ENCODE peak calls at places on chromosomes 5 and 9, in four cellular contexts. T, Z, Y and B are unnamed samples.

GRCh38 chr5:168578506-168579205 is 512 bp downstream of the PANK3 start:
- DNase-seq in T (no peak), Z (no peak), Y (peak), B (no peak)

GRCh38 chr9:7289773-7290172 is 509.8 kb downstream of the DMAC1 start:
- DNase-seq in T (no peak), Z (no peak), Y (no peak), B (no peak)

GRCh38 chr5:38830521-38831051 is 15.2 kb upstream of the OSMR start:
- DNase-seq in T (no peak), Z (no peak), Y (no peak), B (no peak)

GRCh38 chr9:136901516-136902258 is 15.4 kb downstream of the TRAF2 start:
- DNase-seq in T (peak), Z (no peak), Y (no peak), B (peak)

GRCh38 chr9:35718726-35719511 is 13.1 kb downstream of the TLN1 start:
- DNase-seq in T (no peak), Z (no peak), Y (no peak), B (no peak)

GRCh38 chr9:126154869-126155268 is 171.8 kb upstream of the MVB12B start:
- DNase-seq in T (no peak), Z (no peak), Y (no peak), B (no peak)

GRCh38 chr9:127567119-127567897 is 44.8 kb upstream of the STXBP1 start:
- DNase-seq in T (no peak), Z (no peak), Y (peak), B (no peak)

GRCh38 chr5:64929833-64930232 is 161.1 kb downstream of the CWC27 start:
- DNase-seq in T (no peak), Z (no peak), Y (no peak), B (no peak)

GRCh38 chr5:119339344-119339743 is 16.5 kb upstream of the TNFAIP8 start:
- DNase-seq in T (no peak), Z (no peak), Y (no peak), B (no peak)

GRCh38 chr5:101505891-101506570 is 602.9 kb upstream of the ST8SIA4 start:
- DNase-seq in T (no peak), Z (no peak), Y (no peak), B (no peak)

GRCh38 chr5:91042225-91042624 is 340.9 kb downstream of the ARRDC3 start:
- DNase-seq in T (no peak), Z (no peak), Y (no peak), B (no peak)

GRCh38 chr5:151628112-151628823 is 37.1 kb upstream of the FAT2 start:
- DNase-seq in T (no peak), Z (no peak), Y (no peak), B (no peak)

DNA sequence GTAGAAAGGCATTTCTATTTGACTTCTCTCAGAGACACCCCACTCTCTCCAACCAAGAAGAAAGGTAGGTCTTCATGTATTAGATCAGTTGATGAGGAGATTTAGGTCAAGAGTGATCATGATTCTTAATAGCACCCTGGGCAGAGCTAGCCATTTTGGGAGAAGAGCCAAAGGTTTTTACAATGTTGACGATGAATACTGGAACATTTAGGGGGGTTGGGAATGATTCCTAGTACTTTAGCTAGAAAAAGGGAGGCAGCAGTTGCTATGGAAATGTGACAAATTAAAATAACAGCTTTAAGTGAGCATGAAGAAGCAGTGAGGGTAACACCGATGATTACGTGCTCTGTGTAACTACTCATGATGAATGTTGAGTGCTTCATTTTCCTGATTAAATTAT is 9.5 kb upstream of the RPS23 start:
- DNase-seq in T (no peak), Z (no peak), Y (no peak), B (no peak)
- TF ChIP-seq POLR2AphosphoS5 in T (no peak), Z (no peak), Y (no peak), B (no peak)

GRCh38 chr9:1173986-1174385 is 123.8 kb downstream of the DMRT2 start:
- DNase-seq in T (no peak), Z (no peak), Y (no peak), B (no peak)

GRCh38 chr9:1171541-1171940 is 121.4 kb downstream of the DMRT2 start:
- DNase-seq in T (no peak), Z (no peak), Y (no peak), B (no peak)

GRCh38 chr9:1170918-1171317 is 120.8 kb downstream of the DMRT2 start:
- DNase-seq in T (no peak), Z (no peak), Y (no peak), B (no peak)

DNA sequence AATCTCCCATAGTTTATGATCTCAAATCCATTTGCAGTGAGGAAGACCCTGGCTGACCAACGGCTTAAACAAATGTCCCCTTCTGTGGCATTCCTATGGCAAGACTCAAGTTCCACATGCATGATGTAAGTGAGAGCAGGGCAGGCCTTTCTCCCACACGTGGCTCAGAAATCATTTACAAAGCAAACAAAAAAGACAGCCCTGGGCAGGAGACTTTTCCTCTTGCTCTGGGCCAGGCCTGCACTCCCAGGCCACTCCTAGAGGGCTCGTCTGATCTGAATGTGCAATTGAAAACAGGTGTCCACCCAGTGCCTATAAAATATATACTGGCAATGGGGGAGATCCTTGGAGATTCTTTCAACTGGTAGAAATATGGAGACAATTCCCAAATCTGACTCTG is 123.1 kb downstream of the DMRT2 start:
- DNase-seq in T (no peak), Z (no peak), Y (no peak), B (no peak)
- TF ChIP-seq SPI1 in T (no peak), Z (no peak), Y (no peak), B (no peak)

GRCh38 chr9:129812385-129812784 is 9.4 kb downstream of the TOR1B start:
- DNase-seq in T (no peak), Z (no peak), Y (no peak), B (no peak)

GRCh38 chr9:129811967-129812363 is 9.0 kb downstream of the TOR1B start:
- DNase-seq in T (no peak), Z (no peak), Y (no peak), B (no peak)

GRCh38 chr9:129814432-129815223 is 9.3 kb downstream of the TOR1A start:
- DNase-seq in T (no peak), Z (no peak), Y (no peak), B (no peak)

GRCh38 chr9:129815278-129815677 is 8.7 kb downstream of the TOR1A start:
- DNase-seq in T (no peak), Z (no peak), Y (no peak), B (no peak)

GRCh38 chr9:129813661-129814060 is 10.3 kb downstream of the TOR1A start:
- DNase-seq in T (no peak), Z (no peak), Y (no peak), B (no peak)
- TF ChIP-seq POLR2AphosphoS5 in T (no peak), Z (no peak), Y (no peak), B (no peak)

GRCh38 chr9:96663506-96664120 is 8.5 kb upstream of the PRXL2C start:
- DNase-seq in T (no peak), Z (no peak), Y (no peak), B (no peak)
- TF ChIP-seq SPI1 in T (no peak), Z (no peak), Y (no peak), B (no peak)

GRCh38 chr9:121354141-121354540 is 15.9 kb downstream of the STOM start:
- DNase-seq in T (no peak), Z (no peak), Y (no peak), B (no peak)

GRCh38 chr9:121353246-121353975 is 16.6 kb downstream of the STOM start:
- DNase-seq in T (peak), Z (no peak), Y (no peak), B (no peak)

GRCh38 chr9:121348321-121348720 is 21.7 kb downstream of the STOM start:
- DNase-seq in T (no peak), Z (no peak), Y (no peak), B (no peak)

GRCh38 chr9:121349009-121349408 is 21.0 kb downstream of the STOM start:
- DNase-seq in T (no peak), Z (no peak), Y (no peak), B (no peak)

GRCh38 chr9:121350993-121351561 is 19.0 kb downstream of the STOM start:
- DNase-seq in T (no peak), Z (no peak), Y (peak), B (no peak)
- TF ChIP-seq POLR2AphosphoS5 in T (no peak), Z (no peak), Y (peak), B (no peak)

GRCh38 chr5:78287833-78288232 is 6.7 kb downstream of the AP3B1 start:
- DNase-seq in T (no peak), Z (no peak), Y (no peak), B (no peak)
- TF ChIP-seq SPI1 in T (no peak), Z (no peak), Y (no peak), B (no peak)

GRCh38 chr5:143542798-143543144 is 139.3 kb upstream of the NR3C1 start:
- DNase-seq in T (no peak), Z (no peak), Y (no peak), B (no peak)

GRCh38 chr5:143536364-143536763 is 132.9 kb upstream of the NR3C1 start:
- DNase-seq in T (no peak), Z (no peak), Y (no peak), B (no peak)

GRCh38 chr5:143541943-143542797 is 138.7 kb upstream of the NR3C1 start:
- DNase-seq in T (no peak), Z (no peak), Y (no peak), B (no peak)

GRCh38 chr5:143537056-143537455 is 133.6 kb upstream of the NR3C1 start:
- DNase-seq in T (no peak), Z (no peak), Y (no peak), B (no peak)

DNA sequence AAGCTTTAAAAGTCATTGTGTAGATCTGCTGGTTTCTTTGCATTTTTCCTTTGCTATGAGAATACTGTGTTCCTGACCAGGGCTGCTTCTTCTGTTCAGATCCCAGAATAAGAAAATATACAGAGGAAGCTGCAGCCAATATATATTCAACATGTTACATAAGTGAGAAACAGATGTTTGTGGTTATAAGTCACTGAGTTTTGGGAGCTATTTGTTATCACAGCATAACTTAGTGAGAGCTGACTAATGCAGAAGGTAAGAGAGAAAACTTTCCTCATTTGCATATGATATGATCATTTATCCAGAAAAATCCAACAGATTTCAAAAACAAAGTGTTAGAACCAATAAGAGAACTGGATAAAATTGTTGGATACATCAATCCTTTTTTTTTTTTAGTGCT is 136.3 kb upstream of the NR3C1 start:
- DNase-seq in T (no peak), Z (peak), Y (no peak), B (no peak)
- TF ChIP-seq POLR2AphosphoS5 in T (no peak), Z (no peak), Y (no peak), B (no peak)

DNA sequence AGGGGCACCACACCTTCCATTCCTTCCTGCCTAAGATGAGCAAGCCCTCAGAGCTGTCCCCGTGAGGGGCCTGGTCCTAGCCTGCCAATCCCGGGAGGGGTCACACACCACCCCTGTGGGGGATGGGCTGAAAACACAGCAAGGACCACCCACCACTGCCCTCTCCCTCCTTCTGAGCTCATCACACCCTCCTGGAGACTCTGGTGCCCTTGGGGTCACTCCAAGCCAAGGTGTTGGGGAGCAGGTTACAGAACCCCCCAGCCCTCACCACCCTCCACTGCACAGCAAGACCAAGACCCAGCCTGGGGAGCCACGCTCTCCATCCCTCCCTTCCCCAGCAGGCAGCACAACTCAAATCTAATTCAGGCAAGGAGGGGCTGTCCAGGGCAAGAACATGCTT is 60.5 kb upstream of the PPP1R26 start:
- DNase-seq in T (no peak), Z (no peak), Y (no peak), B (no peak)
- TF ChIP-seq SPI1 in T (no peak), Z (no peak), Y (no peak), B (no peak)

GRCh38 chr5:154276236-154276792 is 85.8 kb downstream of the GALNT10 start:
- DNase-seq in T (no peak), Z (no peak), Y (no peak), B (no peak)

GRCh38 chr5:154278172-154278571 is 87.6 kb downstream of the GALNT10 start:
- DNase-seq in T (no peak), Z (no peak), Y (no peak), B (no peak)

GRCh38 chr5:154278908-154279307 is 88.4 kb downstream of the GALNT10 start:
- DNase-seq in T (peak), Z (no peak), Y (no peak), B (no peak)

GRCh38 chr5:154277499-154277898 is 87.0 kb downstream of the GALNT10 start:
- DNase-seq in T (no peak), Z (no peak), Y (no peak), B (no peak)

DNA sequence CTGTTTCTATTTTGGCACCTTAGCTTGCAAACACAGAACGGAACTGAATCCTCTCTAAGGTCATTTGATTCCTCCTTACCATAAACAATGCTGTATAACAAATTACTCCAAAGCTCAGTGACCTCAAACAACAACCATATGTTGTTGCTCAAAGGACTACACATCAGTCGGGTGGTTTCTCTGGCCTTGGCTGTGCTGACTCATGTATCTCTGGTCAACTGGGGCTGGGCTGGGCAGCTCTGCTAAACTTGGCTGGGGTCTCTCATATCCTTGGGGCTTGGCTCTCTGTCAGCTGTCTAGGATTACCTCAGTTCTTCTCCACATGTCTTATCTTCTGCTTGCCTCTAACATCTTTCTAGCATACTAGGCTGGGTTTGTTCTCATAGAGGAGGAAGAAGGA is 86.4 kb downstream of the GALNT10 start:
- DNase-seq in T (no peak), Z (no peak), Y (peak), B (no peak)
- TF ChIP-seq POLR2AphosphoS5 in T (no peak), Z (no peak), Y (no peak), B (no peak)